ENCODE peak calls at places on chromosomes 3 and 15, in four cellular contexts. V is tibial artery, X is PC-3, C is hepatocyte. E is an unnamed sample. For H3K4me1, the result is how much of the 10 kb centered on the place peaks cover.

GRCh38 chr3:13638927-13639326 is 90.0 kb downstream of the FBLN2 start:
- DNase-seq in V (no peak), C (no peak), X (no peak), E (no peak)

GRCh38 chr3:130828931-130829574 is 64.8 kb upstream of the ATP2C1 start:
- DNase-seq in X (no peak), C (no peak), V (no peak), E (no peak)

GRCh38 chr3:129410971-129411370 is 17.5 kb downstream of the EFCAB12 start:
- DNase-seq in C (no peak), V (no peak), X (no peak), E (no peak)

GRCh38 chr3:196202516-196202970 is 8.7 kb downstream of the ZDHHC19 start:
- DNase-seq in V (no peak), X (no peak), C (no peak), E (no peak)

GRCh38 chr3:169466990-169467389 is 196.5 kb downstream of the MECOM start:
- DNase-seq in C (no peak), X (no peak), V (no peak), E (no peak)

GRCh38 chr3:74000715-74001114 is 376.0 kb upstream of the PDZRN3 start:
- DNase-seq in V (no peak), X (no peak), C (no peak), E (no peak)

GRCh38 chr15:63379492-63380150 is 2.0 kb downstream of the CA12 start:
- DNase-seq in C (no peak), V (no peak), X (no peak), E (no peak)

GRCh38 chr3:134311693-134312071 is 61.0 kb upstream of the RYK start:
- DNase-seq in V (no peak), C (no peak), X (no peak), E (no peak)

GRCh38 chr3:187247398-187247797 is 44.1 kb downstream of the MASP1 start:
- DNase-seq in V (no peak), C (no peak), X (no peak), E (no peak)

GRCh38 chr15:78461171-78461881 is 23.3 kb downstream of the IREB2 start:
- DNase-seq in X (peak), C (no peak), V (no peak), E (no peak)

GRCh38 chr15:70025413-70026296 is 72.1 kb downstream of the TLE3 start:
- DNase-seq in C (no peak), X (no peak), V (peak), E (no peak)

GRCh38 chr3:38086496-38086895 is 47.5 kb downstream of the DLEC1 start:
- DNase-seq in V (no peak), X (no peak), C (no peak), E (no peak)

GRCh38 chr3:103048371-103048722 is 613.5 kb downstream of the ZPLD1 start:
- DNase-seq in C (no peak), X (no peak), V (no peak), E (no peak)

GRCh38 chr15:98131924-98132323 is 171.4 kb downstream of the ARRDC4 start:
- DNase-seq in X (no peak), V (no peak), C (peak), E (no peak)

GRCh38 chr3:52385157-52385556 is 59.7 kb downstream of the SEMA3G start:
- DNase-seq in C (peak), X (peak), V (no peak), E (no peak)

GRCh38 chr15:66757030-66757429 is 55.0 kb downstream of the SMAD6 start:
- DNase-seq in C (no peak), V (no peak), X (no peak), E (no peak)

GRCh38 chr3:138241061-138241460 is 54.0 kb downstream of the ARMC8 start:
- DNase-seq in V (no peak), C (no peak), X (peak), E (no peak)

GRCh38 chr15:43920815-43921214 is 94.0 kb downstream of the WDR76 start:
- DNase-seq in V (no peak), C (no peak), X (no peak), E (no peak)

GRCh38 chr3:23856286-23856685 is 50.5 kb downstream of the UBE2E1 start:
- DNase-seq in V (no peak), X (no peak), C (no peak), E (no peak)

GRCh38 chr15:34241376-34242350 is 16.8 kb downstream of the EMC4 start:
- DNase-seq in X (peak), V (no peak), C (peak), E (peak)

GRCh38 chr15:79463043-79463780 is 31.1 kb downstream of the MINAR1 start:
- DNase-seq in C (no peak), X (no peak), V (no peak), E (no peak)

GRCh38 chr3:8625991-8626390 is 18.6 kb downstream of the SSUH2 start:
- DNase-seq in X (peak), C (no peak), V (peak), E (no peak)

GRCh38 chr3:11029948-11030347 is 37.4 kb downstream of the SLC6A1 start:
- DNase-seq in C (no peak), X (no peak), V (no peak), E (no peak)

GRCh38 chr15:66374179-66374578 is 12.5 kb upstream of the MAP2K1 start:
- DNase-seq in C (no peak), X (no peak), V (no peak), E (no peak)

GRCh38 chr3:197308591-197308990 is 10.2 kb upstream of the DLG1 start:
- DNase-seq in C (no peak), V (no peak), X (peak), E (no peak)

GRCh38 chr15:44069489-44069888 is 125.6 kb downstream of the FRMD5 start:
- DNase-seq in V (no peak), C (no peak), X (peak), E (no peak)

GRCh38 chr3:98519351-98519750 is 3.4 kb downstream of the CLDND1 start:
- DNase-seq in V (no peak), X (no peak), C (no peak), E (no peak)

GRCh38 chr3:99240700-99241099 is 339.2 kb upstream of the DCBLD2 start:
- DNase-seq in C (no peak), X (no peak), V (no peak), E (no peak)

GRCh38 chr3:63976166-63976861 is 47.0 kb downstream of the PSMD6 start:
- DNase-seq in C (peak), X (peak), V (no peak), E (no peak)

DNA sequence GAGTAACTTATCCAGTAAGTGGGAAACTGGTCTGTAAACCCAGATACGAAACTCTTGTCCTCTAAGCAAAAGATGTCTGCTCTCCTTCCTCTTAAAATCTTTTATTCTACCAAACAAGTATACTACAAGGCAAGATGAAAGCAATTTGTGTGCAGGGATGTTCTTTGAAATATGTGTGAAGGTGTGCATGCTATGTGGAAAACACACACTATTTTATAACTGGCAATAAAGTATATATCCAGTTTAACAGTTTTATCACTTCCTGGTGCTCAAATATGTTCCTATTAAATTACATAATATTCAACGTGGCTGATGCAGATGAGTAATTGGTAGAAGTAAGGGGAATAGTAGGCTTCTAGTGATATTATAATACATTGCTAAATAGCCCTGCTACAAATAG is 566.5 kb downstream of the ROBO2 start:
- DNase-seq in C (no peak), V (no peak), X (peak), E (no peak)
- H3K27ac ChIP-seq in C (no peak), V (no peak), X (peak), E (no peak)

GRCh38 chr3:72147600-72147999 is 362.7 kb upstream of the PROK2 start:
- DNase-seq in X (no peak), V (no peak), C (no peak), E (no peak)

GRCh38 chr3:72143970-72144717 is 359.2 kb upstream of the PROK2 start:
- DNase-seq in X (no peak), C (no peak), V (no peak), E (no peak)

GRCh38 chr3:72143322-72143721 is 358.4 kb upstream of the PROK2 start:
- DNase-seq in X (peak), C (no peak), V (no peak), E (no peak)

GRCh38 chr3:72145506-72146380 is 360.8 kb upstream of the PROK2 start:
- DNase-seq in V (no peak), C (peak), X (no peak), E (no peak)

DNA sequence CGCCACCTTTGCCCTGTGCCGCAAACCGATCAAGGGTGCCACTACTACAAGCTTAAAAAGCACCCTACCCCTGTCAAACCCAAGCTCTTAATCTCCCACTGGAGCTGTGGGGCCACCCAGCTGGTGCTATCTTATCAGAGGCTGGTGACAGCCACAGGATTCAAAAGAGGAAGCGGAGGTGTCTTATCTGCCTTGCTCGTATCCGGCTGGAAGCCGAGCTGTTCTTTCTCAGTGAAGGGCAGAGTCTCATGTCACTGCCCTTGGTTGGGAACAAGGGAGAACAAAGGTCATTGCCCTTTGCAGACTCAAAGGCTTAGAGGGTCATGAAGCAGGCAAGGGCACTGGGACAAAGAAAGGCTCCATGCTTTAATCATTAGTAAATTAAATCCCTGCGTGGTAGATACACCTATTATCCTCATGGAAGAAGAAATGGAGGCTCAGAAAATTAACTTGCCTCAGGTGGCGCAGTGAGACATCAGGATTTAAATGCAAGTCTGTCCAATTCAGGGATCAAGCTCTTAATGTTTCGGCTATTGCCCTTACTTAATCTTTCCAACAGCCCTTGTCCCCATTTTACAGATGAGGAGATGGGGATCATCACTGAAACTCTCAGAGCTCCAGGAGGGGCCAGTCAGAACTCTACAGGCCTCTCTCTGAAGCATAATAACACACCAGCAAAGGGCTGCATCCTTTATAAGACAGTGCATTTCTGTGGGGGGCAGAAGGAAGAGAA is 360.0 kb upstream of the PROK2 start:
- DNase-seq in X (no peak), C (peak), V (no peak), E (no peak)
- H3K4me3 ChIP-seq in X (no peak), C (no peak), V (no peak), E (no peak)

GRCh38 chr15:75648156-75649000 is 666 bp downstream of the SNX33 start:
- DNase-seq in X (no peak), C (peak), V (no peak), E (no peak)
- H3K4me1 ChIP-seq in X (half or more), C (half or more), V (under half), E (under half)

GRCh38 chr3:112090899-112091586 is 4.9 kb downstream of the C3orf52 start:
- DNase-seq in C (peak), V (no peak), X (peak), E (no peak)

GRCh38 chr3:112096176-112096575 is 10.0 kb downstream of the C3orf52 start:
- DNase-seq in C (no peak), X (no peak), V (no peak), E (no peak)

GRCh38 chr3:112089956-112090898 is 4.0 kb downstream of the C3orf52 start:
- DNase-seq in V (no peak), C (peak), X (no peak), E (no peak)

GRCh38 chr3:112093180-112093522 is 7.0 kb downstream of the C3orf52 start:
- DNase-seq in X (no peak), C (no peak), V (no peak), E (no peak)

GRCh38 chr3:112092439-112093179 is 6.4 kb downstream of the C3orf52 start:
- DNase-seq in X (no peak), V (no peak), C (no peak), E (no peak)
- H3K27ac ChIP-seq in X (no peak), V (no peak), C (peak), E (no peak)

DNA sequence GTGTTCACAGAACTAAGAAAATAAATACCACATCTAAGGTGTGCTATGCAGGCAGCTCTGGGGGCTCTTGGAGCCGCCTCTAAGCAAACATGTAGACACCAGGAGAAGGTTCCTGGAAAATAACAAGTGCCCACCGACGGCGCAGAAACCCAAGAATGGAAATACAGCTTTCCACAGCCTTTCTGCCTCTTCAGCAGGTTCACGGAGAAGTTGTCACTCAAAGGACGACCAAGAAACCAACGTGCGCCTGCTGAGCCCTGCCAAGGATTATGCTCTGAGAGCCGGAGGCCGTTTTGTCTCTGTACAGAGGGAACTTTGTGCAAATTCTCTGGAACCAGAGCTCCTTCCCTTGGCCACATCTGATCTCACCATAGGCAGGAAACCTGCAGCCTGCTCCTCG is 40.4 kb upstream of the ETV5 start:
- DNase-seq in V (no peak), C (no peak), X (no peak), E (no peak)
- H3K4me3 ChIP-seq in V (no peak), C (no peak), X (no peak), E (no peak)

GRCh38 chr15:57410373-57410772 is 34.1 kb downstream of the CGNL1 start:
- DNase-seq in X (no peak), V (no peak), C (no peak), E (no peak)
- H3K4me1 ChIP-seq in X (under half), V (under half), C (under half), E (under half)

DNA sequence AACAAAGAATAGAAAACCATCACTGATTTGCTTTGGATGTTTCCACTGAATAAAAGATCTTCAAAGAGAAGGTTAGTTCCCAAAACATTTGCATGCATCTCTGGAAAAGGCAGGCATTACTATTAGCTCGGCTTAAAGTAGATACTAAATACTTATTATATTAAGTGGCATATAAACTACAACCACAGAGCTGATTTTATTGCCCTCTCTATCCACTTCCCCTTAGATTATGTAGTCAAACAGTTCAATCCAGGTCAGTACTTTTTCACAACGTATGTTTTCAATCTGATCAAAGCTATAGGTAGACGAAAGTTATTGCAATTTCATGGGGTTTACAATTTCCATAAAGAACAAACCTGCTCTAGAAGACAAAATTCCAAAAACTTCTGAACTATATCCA is 1.3 kb downstream of the B4GALT4 start:
- DNase-seq in V (no peak), C (no peak), X (peak), E (no peak)
- H3K27ac ChIP-seq in V (peak), C (peak), X (peak), E (peak)

GRCh38 chr3:192827863-192828594 is 89.6 kb downstream of the MB21D2 start:
- DNase-seq in C (no peak), V (no peak), X (no peak), E (no peak)

GRCh38 chr3:192833177-192833890 is 84.3 kb downstream of the MB21D2 start:
- DNase-seq in C (no peak), V (no peak), X (peak), E (no peak)

GRCh38 chr3:192831801-192832347 is 85.8 kb downstream of the MB21D2 start:
- DNase-seq in X (peak), C (no peak), V (no peak), E (no peak)

GRCh38 chr3:192830279-192831110 is 87.2 kb downstream of the MB21D2 start:
- DNase-seq in C (no peak), V (no peak), X (no peak), E (no peak)

GRCh38 chr3:192831111-192831644 is 86.5 kb downstream of the MB21D2 start:
- DNase-seq in V (no peak), C (no peak), X (peak), E (no peak)
- H3K4me3 ChIP-seq in V (no peak), C (no peak), X (no peak), E (no peak)

GRCh38 chr3:157362348-157362747 is 74.3 kb upstream of the PTX3 start:
- DNase-seq in C (no peak), X (no peak), V (no peak), E (no peak)
- H3K4me1 ChIP-seq in C (under half), X (under half), V (under half), E (under half)

E was measured in effector memory CD4-positive, alpha-beta T cell.